ENCODE peak calls at places on chromosomes 7 and 10, in nine cellular contexts. T is spleen, Z is BE2C, K is heart left ventricle, R is tibial artery, S is small intestine, N is gastrocnemius medialis, Y is A549, V is HCT116. U is an unnamed sample. For H3K4me1, the result is how much of the 10 kb centered on the place peaks cover.

GRCh38 chr10:33749042-33749441 is 414.6 kb upstream of the NRP1 start:
- DNase-seq in Y (no peak), S (no peak), Z (no peak), T (no peak), N (no peak), V (no peak), K (no peak), R (no peak), U (no peak)

GRCh38 chr10:58477122-58477521 is 35.5 kb upstream of the BICC1 start:
- DNase-seq in R (peak), Y (no peak), K (peak), N (no peak), V (no peak), T (no peak), Z (no peak), S (no peak), U (peak)

GRCh38 chr10:113844091-113844490 is 9.8 kb downstream of the DCLRE1A start:
- DNase-seq in K (no peak), S (no peak), N (no peak), T (no peak), Z (no peak), V (no peak), Y (no peak), R (no peak), U (no peak)

GRCh38 chr7:104156842-104157277 is 51.0 kb downstream of the ORC5 start:
- DNase-seq in Y (peak), T (no peak), K (no peak), N (no peak), S (peak), Z (no peak), R (no peak), V (peak), U (no peak)

GRCh38 chr7:15199482-15199881 is 296.9 kb upstream of the DGKB start:
- DNase-seq in Z (no peak), V (no peak), S (no peak), R (no peak), N (no peak), T (no peak), K (no peak), Y (peak), U (no peak)

GRCh38 chr7:135647755-135648154 is 14.6 kb upstream of the STMP1 start:
- DNase-seq in K (no peak), R (no peak), V (no peak), N (no peak), S (no peak), Z (no peak), T (no peak), Y (no peak), U (no peak)

GRCh38 chr10:69168493-69168892 is 11.5 kb upstream of the SUPV3L1 start:
- DNase-seq in K (no peak), S (no peak), R (no peak), V (no peak), T (no peak), Y (no peak), Z (no peak), N (no peak), U (no peak)

GRCh38 chr7:149310113-149310836 is 48.3 kb downstream of the ZNF783 start:
- DNase-seq in S (peak), K (no peak), Y (peak), V (peak), R (no peak), N (no peak), Z (peak), T (no peak), U (no peak)

GRCh38 chr7:30238721-30239441 is 45.5 kb upstream of the ZNRF2 start:
- DNase-seq in S (peak), V (no peak), K (peak), R (no peak), N (peak), Z (no peak), T (no peak), Y (peak), U (peak)

GRCh38 chr10:26543567-26544306 is 105.6 kb downstream of the APBB1IP start:
- DNase-seq in S (no peak), Y (no peak), T (no peak), K (no peak), Z (no peak), R (no peak), V (no peak), N (no peak), U (no peak)

GRCh38 chr10:13271552-13272163 is 28.2 kb downstream of the PHYH start:
- DNase-seq in Y (peak), R (peak), K (peak), V (peak), T (peak), N (peak), Z (peak), S (peak), U (peak)

GRCh38 chr10:93481213-93481930 is 762 bp downstream of the MYOF start:
- DNase-seq in V (no peak), N (no peak), R (no peak), Y (no peak), T (no peak), K (no peak), S (no peak), Z (no peak), U (no peak)

GRCh38 chr7:157664034-157664433 is 327.2 kb downstream of the DNAJB6 start:
- DNase-seq in T (peak), R (peak), S (no peak), N (no peak), V (no peak), Y (no peak), K (no peak), Z (no peak), U (no peak)

GRCh38 chr7:137840183-137840779 is 6.5 kb downstream of the DGKI start:
- DNase-seq in Y (no peak), T (no peak), S (no peak), N (no peak), K (no peak), Z (no peak), R (no peak), V (no peak), U (no peak)

GRCh38 chr10:119306964-119307363 is 99.6 kb downstream of the GRK5 start:
- DNase-seq in S (no peak), N (no peak), K (no peak), V (no peak), T (no peak), R (no peak), Y (peak), Z (no peak), U (no peak)

GRCh38 chr7:55517191-55517633 is 55.1 kb downstream of the VOPP1 start:
- DNase-seq in N (no peak), V (no peak), S (no peak), Y (no peak), Z (no peak), K (no peak), R (no peak), T (no peak), U (no peak)

GRCh38 chr7:128036226-128036940 is 5.1 kb upstream of the LRRC4 start:
- DNase-seq in R (no peak), T (no peak), Z (no peak), K (no peak), Y (no peak), S (no peak), V (no peak), N (no peak), U (no peak)

GRCh38 chr7:72176875-72177274 is 235.3 kb downstream of the CALN1 start:
- DNase-seq in N (no peak), T (no peak), S (no peak), Z (no peak), K (no peak), V (no peak), R (no peak), Y (no peak), U (no peak)

GRCh38 chr10:70901276-70901878 is 13.0 kb upstream of the PCBD1 start:
- DNase-seq in K (no peak), T (no peak), N (no peak), Y (no peak), S (no peak), Z (no peak), V (no peak), R (no peak), U (no peak)

GRCh38 chr7:149765399-149766121 is 7.8 kb downstream of the ZNF467 start:
- DNase-seq in T (peak), Z (no peak), Y (no peak), V (no peak), R (no peak), K (no peak), S (no peak), N (no peak), U (no peak)

GRCh38 chr7:24825931-24826661 is 68.8 kb upstream of the GSDME start:
- DNase-seq in V (peak), T (no peak), R (no peak), N (no peak), Y (peak), Z (no peak), S (peak), K (no peak), U (no peak)

GRCh38 chr10:94115725-94116124 is 122.0 kb downstream of the PLCE1 start:
- DNase-seq in Z (no peak), T (no peak), Y (peak), S (peak), N (no peak), R (no peak), V (peak), K (no peak), U (no peak)

GRCh38 chr7:148434181-148434769 is 156.3 kb upstream of the C7orf33 start:
- DNase-seq in Y (no peak), Z (no peak), R (no peak), S (no peak), K (no peak), N (no peak), T (no peak), V (no peak), U (no peak)

GRCh38 chr10:84293574-84294016 is 34.8 kb upstream of the CCSER2 start:
- DNase-seq in Z (peak), R (no peak), K (no peak), V (no peak), T (no peak), N (no peak), S (no peak), Y (no peak), U (no peak)

GRCh38 chr10:117617664-117618063 is 75.1 kb downstream of the EMX2 start:
- DNase-seq in V (no peak), Y (no peak), R (no peak), Z (no peak), N (no peak), K (no peak), S (no peak), T (no peak), U (no peak)

DNA sequence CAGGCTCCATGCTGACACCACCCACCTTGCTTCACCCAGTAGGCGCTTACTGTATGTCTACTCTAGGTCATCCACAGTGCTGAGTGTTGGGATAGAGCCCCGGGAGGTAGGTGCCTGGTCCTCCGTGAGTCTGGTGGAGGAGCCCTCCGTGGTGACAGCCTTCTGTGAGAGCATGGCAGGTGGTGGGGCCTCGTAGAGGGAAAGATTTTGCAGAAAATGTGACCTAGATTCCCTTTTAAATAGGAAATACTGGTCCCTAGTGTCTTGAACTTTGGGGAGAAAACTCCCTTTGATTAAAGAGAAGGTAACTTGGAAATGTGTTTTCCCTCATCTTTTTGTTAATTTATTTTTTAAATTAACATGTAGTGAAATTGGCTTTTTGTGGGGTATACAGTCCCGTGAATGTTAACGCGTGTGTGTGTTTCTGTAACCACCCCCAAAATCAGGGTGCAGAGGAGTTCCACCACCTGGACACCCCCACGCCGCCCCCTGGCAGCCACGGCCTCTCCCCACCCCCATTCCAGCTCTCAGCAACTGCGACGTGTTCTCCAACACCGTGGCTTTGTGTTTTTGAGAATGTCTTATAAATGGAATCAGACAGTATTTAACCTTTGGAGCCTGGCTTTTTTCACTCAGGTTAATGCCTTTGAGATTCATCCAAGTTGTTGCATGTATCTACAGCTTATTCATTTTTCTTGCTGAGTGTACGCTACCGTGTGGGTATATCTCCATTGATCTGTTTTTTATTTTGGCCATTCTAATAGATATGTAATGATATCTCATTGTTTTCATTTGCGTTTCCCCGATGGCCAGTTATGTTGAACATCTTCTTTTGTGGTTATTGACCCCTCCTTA is 219.0 kb downstream of the EBF3 start:
- DNase-seq in N (no peak), K (no peak), Y (no peak), T (peak), R (no peak), V (no peak), S (no peak), Z (no peak), U (no peak)
- H3K4me1 ChIP-seq in N (under half), K (under half), Y (under half), T (under half), R (under half), V (under half), S (under half), Z (under half), U (under half)

DNA sequence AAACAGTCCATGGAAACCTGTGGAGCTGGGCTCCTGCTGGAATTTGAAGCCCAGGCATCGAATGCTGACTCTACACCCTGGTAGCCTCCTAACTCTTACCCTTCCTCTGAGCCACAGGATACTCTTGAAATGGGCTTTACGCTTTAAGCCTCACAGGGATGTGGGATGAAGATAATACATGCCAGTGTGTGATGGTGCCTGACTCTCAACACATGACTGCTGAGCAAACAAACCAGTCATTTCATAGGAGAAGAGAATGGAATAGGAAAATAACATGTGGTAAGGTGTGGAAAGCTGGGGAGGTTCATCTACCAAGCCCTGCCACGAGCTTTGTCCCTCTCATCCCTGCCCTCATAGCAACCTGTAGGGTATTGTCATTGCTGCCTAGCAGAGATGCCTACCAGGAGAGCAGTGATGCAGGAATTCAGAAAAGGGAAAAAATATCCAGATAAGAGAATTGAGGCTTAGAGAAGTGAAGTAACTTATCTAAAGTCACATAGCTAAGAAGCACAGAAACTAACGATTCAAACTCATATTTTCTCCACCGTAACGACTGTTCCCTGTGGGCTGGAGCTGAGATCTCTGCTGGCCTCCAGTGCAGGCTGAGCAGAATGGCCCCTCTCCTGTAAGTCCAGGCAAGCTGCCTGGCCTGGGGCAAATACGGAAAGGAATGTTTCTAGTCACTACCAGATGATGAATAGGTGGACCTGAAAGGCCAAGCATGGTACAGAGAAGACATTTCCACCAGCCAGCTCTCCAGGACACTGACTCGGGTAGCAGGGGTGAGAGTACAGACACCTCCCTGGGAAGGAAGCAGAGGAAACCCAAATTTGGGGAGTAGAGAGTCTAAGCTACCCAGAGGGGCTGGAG is 90.2 kb upstream of the DUSP5 start:
- DNase-seq in Y (no peak), K (no peak), T (no peak), V (no peak), N (no peak), Z (no peak), R (no peak), S (no peak), U (no peak)
- H3K4me1 ChIP-seq in Y (half or more), K (under half), T (under half), V (half or more), N (under half), Z (under half), R (under half), S (under half), U (under half)

GRCh38 chr10:62047960-62048383 is 146.5 kb downstream of the ARID5B start:
- DNase-seq in V (no peak), T (no peak), K (no peak), Y (no peak), Z (no peak), S (peak), N (peak), R (no peak), U (no peak)
- H3K4me1 ChIP-seq in V (under half), T (half or more), K (half or more), Y (half or more), Z (under half), S (under half), N (under half), R (half or more), U (half or more)

GRCh38 chr10:34775044-34775637 is 40.0 kb downstream of the PARD3 start:
- DNase-seq in R (no peak), S (no peak), Y (no peak), K (no peak), N (no peak), Z (no peak), V (no peak), T (no peak), U (no peak)
- H3K4me1 ChIP-seq in R (under half), S (under half), Y (under half), K (under half), N (half or more), Z (under half), V (under half), T (under half), U (half or more)

GRCh38 chr7:26345837-26346236 is 54.2 kb downstream of the SNX10 start:
- DNase-seq in T (no peak), Y (no peak), K (no peak), Z (no peak), R (no peak), S (no peak), N (no peak), V (no peak), U (no peak)

GRCh38 chr7:26346611-26347200 is 55.0 kb downstream of the SNX10 start:
- DNase-seq in Z (no peak), R (no peak), N (no peak), K (no peak), T (no peak), Y (no peak), S (no peak), V (peak), U (no peak)

GRCh38 chr7:26343320-26343832 is 51.7 kb downstream of the SNX10 start:
- DNase-seq in N (no peak), T (no peak), S (no peak), Z (no peak), V (no peak), Y (no peak), K (no peak), R (no peak), U (no peak)

GRCh38 chr7:26343837-26344236 is 52.2 kb downstream of the SNX10 start:
- DNase-seq in S (no peak), V (no peak), Z (no peak), Y (no peak), N (no peak), R (no peak), K (no peak), T (no peak), U (no peak)

GRCh38 chr7:26345202-26345601 is 53.5 kb downstream of the SNX10 start:
- DNase-seq in N (no peak), K (no peak), Y (no peak), Z (no peak), S (no peak), T (no peak), R (no peak), V (no peak), U (no peak)
- H3K4me1 ChIP-seq in N (under half), K (under half), Y (under half), Z (under half), S (under half), T (under half), R (under half), V (under half), U (under half)

DNA sequence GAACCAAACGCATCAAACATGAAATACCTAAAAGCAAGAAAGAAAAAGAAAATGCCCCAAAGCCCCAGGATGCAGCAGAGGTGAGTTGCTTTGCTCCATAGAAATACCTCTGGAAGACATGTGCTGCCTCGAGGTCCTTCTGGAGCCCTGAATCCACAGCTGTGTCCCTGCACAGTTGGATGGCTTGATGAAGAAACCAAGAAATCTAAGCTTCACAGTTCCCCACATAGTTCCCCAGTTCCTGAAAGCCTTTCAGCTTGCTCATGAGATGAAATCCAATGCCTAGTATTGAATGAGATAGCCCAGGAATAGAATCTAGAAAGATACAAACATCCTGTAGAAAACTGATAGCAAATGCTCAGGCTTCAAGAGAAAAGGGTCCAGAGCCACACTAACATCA is 182.8 kb downstream of the RTKN2 start:
- DNase-seq in R (no peak), Z (no peak), N (no peak), Y (no peak), V (no peak), K (no peak), T (no peak), S (no peak), U (no peak)
- H3K4me1 ChIP-seq in R (half or more), Z (under half), N (under half), Y (under half), V (under half), K (under half), T (under half), S (under half), U (under half)

U was measured in left ventricle myocardium inferior.